ENCODE peak calls at places on chromosomes 7 and 10, in four cellular contexts. D, K, C and Y are unnamed samples.

GRCh38 chr7:92179393-92179924 is 517 bp upstream of the LRRD1 start:
- DNase-seq in C (no peak), D (peak; percentile 57), K (no peak), Y (no peak)

GRCh38 chr10:621500-621899 is 68.0 kb downstream of the DIP2C start:
- DNase-seq in D (no peak), C (no peak), K (no peak), Y (no peak)

GRCh38 chr7:138822867-138823535 is 25.0 kb upstream of the ATP6V0A4 start:
- DNase-seq in D (no peak), C (no peak), K (no peak), Y (no peak)

GRCh38 chr7:129898007-129898406 is 54.8 kb downstream of the UBE2H start:
- DNase-seq in D (no peak), K (no peak), C (no peak), Y (no peak)

GRCh38 chr10:77012811-77013500 is 624.7 kb downstream of the KCNMA1 start:
- DNase-seq in K (no peak), C (no peak), D (no peak), Y (no peak)

GRCh38 chr10:32049113-32049512 is 7.1 kb downstream of the KIF5B start:
- DNase-seq in K (no peak), C (no peak), D (no peak), Y (no peak)

GRCh38 chr10:109993551-109993950 is 14.2 kb upstream of the ADD3 start:
- DNase-seq in C (no peak), K (no peak), D (no peak), Y (no peak)

GRCh38 chr7:106371629-106372028 is 86.8 kb upstream of the NAMPT start:
- DNase-seq in C (no peak), D (no peak), K (no peak), Y (no peak)

GRCh38 chr7:158821173-158822021 is 7.9 kb downstream of the ESYT2 start:
- DNase-seq in C (peak; percentile 23), D (no peak), K (peak; percentile 70), Y (peak; percentile 68)

GRCh38 chr10:100725041-100725440 is 20.3 kb upstream of the PAX2 start:
- DNase-seq in K (no peak), D (peak; percentile 58), C (no peak), Y (no peak)

GRCh38 chr7:1638113-1638726 is 31.9 kb upstream of the ELFN1 start:
- DNase-seq in D (peak; percentile 49), C (no peak), K (no peak), Y (no peak)

GRCh38 chr10:22247636-22248035 is 29.8 kb upstream of the EBLN1 start:
- DNase-seq in D (no peak), C (no peak), K (no peak), Y (no peak)

GRCh38 chr10:124222298-124223000 is 129.1 kb upstream of the CHST15 start:
- DNase-seq in D (no peak), C (no peak), K (no peak), Y (no peak)

GRCh38 chr7:73828107-73828803 is 2.5 kb upstream of the CLDN4 start:
- DNase-seq in D (no peak), K (peak; percentile 36), C (peak; percentile 92), Y (no peak)
- H3K27ac ChIP-seq in D (no peak overlapping the region), K (no peak overlapping the region), C (peak overlapping the region; percentile 99), Y (peak overlapping the region; percentile 83)

DNA sequence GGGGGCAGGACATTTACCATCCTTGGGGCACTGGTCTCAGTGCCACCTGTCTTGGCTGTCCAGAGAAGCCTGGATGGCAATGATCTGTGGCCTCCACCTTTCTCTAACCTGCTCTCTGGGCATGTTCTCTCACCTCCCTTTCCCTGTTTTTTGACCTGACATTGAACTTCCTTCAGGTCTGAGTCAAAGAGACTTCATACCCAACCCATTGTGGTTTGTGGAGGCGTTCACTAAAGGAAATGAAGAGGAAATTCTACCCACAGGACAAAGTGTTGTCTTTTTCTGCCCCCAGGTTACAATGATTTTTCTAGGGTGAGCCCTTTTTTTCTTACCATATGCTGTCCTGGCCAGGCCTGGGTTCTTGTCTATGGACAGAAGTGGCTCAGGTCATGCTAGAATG is 76.6 kb downstream of the CYP26A1 start:
- DNase-seq in C (peak; percentile 16), K (no peak), D (no peak), Y (peak; percentile 80)
- TF ChIP-seq CTCF in C (no peak), K (no peak), D (no peak), Y (no peak)

DNA sequence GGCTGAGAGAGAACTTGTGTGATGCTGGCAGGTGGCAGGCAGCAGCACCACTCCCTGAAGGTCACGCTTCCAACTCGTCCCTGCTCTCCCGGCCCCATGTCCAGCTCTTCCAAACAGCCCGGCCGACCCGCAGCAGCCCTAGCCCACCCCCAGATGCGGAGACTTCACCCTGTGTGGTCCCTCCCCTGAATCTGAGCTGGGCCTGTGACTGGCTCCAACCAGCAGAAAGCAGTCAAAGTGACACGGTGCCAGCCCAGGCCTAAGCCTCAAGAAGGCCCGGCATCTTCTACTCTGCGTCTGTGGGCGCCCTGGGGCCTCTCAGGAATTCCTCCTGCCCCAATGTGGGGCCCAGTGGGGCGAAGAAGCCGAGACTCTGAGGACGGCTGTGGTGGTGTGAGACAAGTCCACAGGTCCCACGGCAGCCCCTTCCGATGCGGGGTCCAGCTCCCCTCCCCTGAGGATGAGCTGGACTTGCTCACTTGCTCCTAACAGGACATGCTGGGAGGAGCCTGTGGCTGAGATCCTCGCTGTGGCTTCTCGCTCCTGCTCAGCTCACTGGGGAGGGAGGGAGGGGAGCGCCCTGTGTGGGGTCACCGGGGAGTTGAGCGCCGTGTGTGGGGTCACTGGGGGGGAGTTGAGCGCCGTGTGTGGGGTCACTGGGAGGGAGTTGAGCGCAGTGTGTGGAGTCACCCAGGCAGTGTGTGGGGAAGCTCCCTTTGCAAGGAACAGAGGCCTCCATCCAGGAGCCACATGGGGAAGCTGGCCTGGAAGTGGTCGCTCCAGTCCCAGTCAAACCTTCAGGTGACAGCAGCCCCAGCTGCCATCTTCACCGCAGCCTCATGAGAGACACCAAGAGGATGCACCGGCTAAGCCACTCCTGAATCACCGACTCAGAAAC is 9.5 kb downstream of the STK32C start:
- DNase-seq in C (no peak), K (no peak), D (no peak), Y (no peak)
- H3K27ac ChIP-seq in C (no peak overlapping the region), K (no peak overlapping the region), D (no peak overlapping the region), Y (no peak overlapping the region)

DNA sequence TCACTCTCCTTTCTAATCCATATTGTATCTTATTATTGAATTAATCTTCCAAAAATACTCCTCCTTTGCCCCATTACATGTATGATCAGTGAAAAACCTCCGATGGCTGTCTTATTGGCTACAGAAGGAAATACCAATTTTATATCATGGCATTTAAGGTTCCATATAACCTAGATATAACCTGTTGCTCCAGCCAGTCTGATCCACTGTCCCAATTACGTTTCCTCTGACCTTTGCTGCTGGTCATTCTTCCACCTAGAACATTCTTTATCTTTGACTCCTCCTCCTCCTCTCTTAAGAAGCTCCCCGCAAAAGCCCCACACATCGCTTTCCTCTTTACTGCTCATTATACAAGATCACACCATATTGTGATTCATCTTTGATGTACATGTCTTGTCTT is 161.5 kb downstream of the RNLS start:
- DNase-seq in C (no peak), K (no peak), D (no peak), Y (no peak)
- TF ChIP-seq CTCF in C (no peak), K (no peak), D (no peak), Y (no peak)

DNA sequence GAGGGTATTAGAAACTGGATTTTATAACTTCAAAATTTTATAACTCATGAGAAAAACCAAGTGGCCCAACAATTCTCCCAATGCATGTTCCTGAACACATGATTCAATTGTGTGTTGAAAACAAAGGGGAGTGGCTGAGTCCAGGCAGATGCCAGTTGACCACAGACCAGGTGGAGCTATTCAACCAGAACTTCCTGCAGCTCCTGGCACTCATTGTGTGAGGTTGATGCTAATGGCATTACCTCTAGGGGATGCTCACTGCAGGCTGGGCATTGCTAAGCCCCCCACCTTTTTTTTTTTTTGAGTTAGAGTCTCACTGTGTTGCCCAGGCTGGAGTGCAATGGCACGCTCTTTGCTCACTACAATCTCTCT is 20.3 kb downstream of the MYOF start:
- DNase-seq in D (no peak), C (no peak), K (no peak), Y (peak; percentile 57)
- H3K27ac ChIP-seq in D (no peak overlapping the region), C (peak overlapping the region; percentile 23), K (peak overlapping the region; percentile 78), Y (peak overlapping the region; percentile 99)

DNA sequence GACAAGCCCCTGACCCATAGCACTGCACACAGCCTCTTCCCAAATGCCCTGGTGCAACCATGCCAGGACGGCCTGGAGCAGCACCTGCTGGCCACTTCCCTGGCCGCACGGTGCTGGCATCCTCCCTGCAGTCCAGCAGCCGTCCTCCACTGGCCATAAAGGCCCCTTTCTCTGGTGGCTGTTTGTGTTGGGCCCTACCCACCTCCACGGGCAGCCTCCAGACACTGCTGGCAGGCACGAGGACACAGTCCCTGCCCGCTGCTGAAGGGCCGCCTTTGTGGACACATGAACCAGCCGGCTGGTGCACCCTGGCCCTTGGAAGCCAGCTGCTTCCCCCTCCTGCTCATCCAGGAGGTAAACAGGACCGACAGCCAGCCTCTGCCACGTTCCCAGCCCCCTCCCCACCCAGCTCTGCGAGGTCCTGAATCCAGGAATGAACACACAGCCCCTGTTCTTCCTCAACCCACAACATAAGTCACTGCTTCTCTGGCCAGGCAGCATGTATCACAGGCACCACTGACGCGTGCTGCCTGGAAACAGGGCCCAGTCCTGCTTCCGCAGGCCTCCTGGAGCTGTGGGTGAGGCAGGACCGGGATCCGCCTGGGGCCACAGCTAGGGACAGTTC is 43.8 kb downstream of the SPOCK2 start:
- DNase-seq in D (no peak), K (peak; percentile 31), C (peak; percentile 32), Y (peak; percentile 52)
- TF ChIP-seq CTCF in D (peak; percentile 11), K (no peak), C (peak; percentile 29), Y (no peak)

GRCh38 chr10:49076319-49076718 is 39.0 kb downstream of the VSTM4 start:
- DNase-seq in D (no peak), K (no peak), C (no peak), Y (no peak)
- H3K27ac ChIP-seq in D (no peak overlapping the region), K (no peak overlapping the region), C (no peak overlapping the region), Y (no peak overlapping the region)

DNA sequence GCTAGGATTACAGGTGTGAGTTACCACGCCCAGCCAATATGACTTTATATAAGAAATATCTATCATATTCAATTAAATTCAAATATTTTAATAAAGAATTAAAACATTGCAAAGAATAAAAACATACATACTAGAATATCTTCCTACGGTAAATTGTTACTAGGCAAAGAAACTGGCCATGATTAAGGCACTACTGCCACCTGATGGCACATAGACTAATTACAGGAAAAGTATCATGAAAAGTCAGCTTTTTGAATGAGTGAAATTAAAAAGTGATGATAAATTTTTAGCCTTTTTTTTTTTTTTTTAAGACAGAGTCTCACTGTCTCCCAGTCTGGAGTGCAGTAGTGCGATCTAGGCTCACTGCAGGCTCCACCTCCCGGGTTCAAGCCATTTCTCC is 30.9 kb downstream of the MRPS33 start:
- DNase-seq in K (peak; percentile 12), C (no peak), D (peak; percentile 64), Y (no peak)
- TF ChIP-seq CTCF in K (no peak), C (peak; percentile 44), D (peak; percentile 83), Y (no peak)

GRCh38 chr7:41274179-41274578 is 428.7 kb downstream of the INHBA start:
- DNase-seq in K (no peak), C (no peak), D (no peak), Y (no peak)
- H3K27ac ChIP-seq in K (no peak overlapping the region), C (no peak overlapping the region), D (no peak overlapping the region), Y (no peak overlapping the region)

GRCh38 chr7:28142650-28143049 is 37.9 kb downstream of the JAZF1 start:
- DNase-seq in K (no peak), C (no peak), D (no peak), Y (no peak)
- TF ChIP-seq CTCF in K (no peak), C (no peak), D (peak; percentile 19), Y (no peak)